ENCODE peak calls at places on chromosomes 5 and 9, in nine cellular contexts. P, U, E, S, R, L, Q, H and X are unnamed samples.

GRCh38 chr5:135011355-135012032 is 22.5 kb downstream of the PITX1 start:
- DNase-seq in P (no peak), U (no peak), E (no peak), S (no peak), R (no peak), L (no peak), Q (peak), H (no peak), X (no peak)

GRCh38 chr9:17018001-17018491 is 116.8 kb upstream of the CNTLN start:
- DNase-seq in P (peak), U (no peak), E (peak), S (no peak), R (peak), L (no peak), Q (no peak), H (no peak), X (no peak)

GRCh38 chr9:88831783-88832407 is 159.4 kb upstream of the S1PR3 start:
- DNase-seq in P (no peak), U (no peak), E (no peak), S (no peak), R (no peak), L (no peak), Q (no peak), H (no peak), X (no peak)

GRCh38 chr5:155129513-155129880 is 115.9 kb downstream of the KIF4B start:
- DNase-seq in P (no peak), U (no peak), E (no peak), S (peak), R (no peak), L (peak), Q (no peak), H (no peak), X (no peak)

GRCh38 chr9:68546596-68547390 is 6.1 kb upstream of the TMEM252 start:
- DNase-seq in P (no peak), U (no peak), E (no peak), S (no peak), R (no peak), L (no peak), Q (no peak), H (no peak), X (no peak)

GRCh38 chr9:137027369-137028012 is 546 bp downstream of the ABCA2 start:
- DNase-seq in P (no peak), U (no peak), E (no peak), S (no peak), R (peak), L (no peak), Q (no peak), H (peak), X (no peak)

GRCh38 chr5:1110930-1111726 is 735 bp downstream of the SLC12A7 start:
- DNase-seq in P (peak), U (peak), E (no peak), S (peak), R (no peak), L (no peak), Q (no peak), H (peak), X (no peak)

GRCh38 chr5:38831909-38832308 is 13.9 kb upstream of the OSMR start:
- DNase-seq in P (no peak), U (no peak), E (no peak), S (peak), R (peak), L (peak), Q (no peak), H (no peak), X (no peak)

GRCh38 chr5:151825445-151825844 is 53.7 kb downstream of the G3BP1 start:
- DNase-seq in P (peak), U (peak), E (peak), S (peak), R (peak), L (peak), Q (no peak), H (peak), X (no peak)

GRCh38 chr5:21654-22233 is 70.2 kb upstream of the PLEKHG4B start:
- DNase-seq in P (no peak), U (no peak), E (no peak), S (peak), R (peak), L (no peak), Q (no peak), H (no peak), X (no peak)

GRCh38 chr5:143404416-143405062 is 1.1 kb upstream of the NR3C1 start:
- DNase-seq in P (peak), U (no peak), E (peak), S (peak), R (peak), L (peak), Q (peak), H (peak), X (peak)

GRCh38 chr5:180689071-180689694 is 39.8 kb upstream of the FLT4 start:
- DNase-seq in P (no peak), U (no peak), E (no peak), S (no peak), R (no peak), L (no peak), Q (no peak), H (no peak), X (peak)

GRCh38 chr9:34158362-34158869 is 20.4 kb upstream of the UBAP1 start:
- DNase-seq in P (no peak), U (no peak), E (no peak), S (peak), R (peak), L (peak), Q (no peak), H (peak), X (no peak)

GRCh38 chr9:110351009-110351467 is 13.4 kb upstream of the TXNDC8 start:
- DNase-seq in P (no peak), U (no peak), E (peak), S (peak), R (peak), L (peak), Q (no peak), H (no peak), X (no peak)

GRCh38 chr9:21549251-21549765 is 67.2 kb upstream of the IFNE start:
- DNase-seq in P (no peak), U (no peak), E (peak), S (peak), R (peak), L (peak), Q (no peak), H (no peak), X (no peak)

GRCh38 chr5:55558484-55558883 is 23.7 kb upstream of the PLPP1 start:
- DNase-seq in P (no peak), U (no peak), E (no peak), S (no peak), R (no peak), L (no peak), Q (no peak), H (no peak), X (no peak)

GRCh38 chr5:41863871-41864486 is 6.2 kb downstream of the OXCT1 start:
- DNase-seq in P (no peak), U (no peak), E (no peak), S (no peak), R (peak), L (peak), Q (no peak), H (no peak), X (no peak)

GRCh38 chr5:111252799-111253564 is 28.8 kb downstream of the CAMK4 start:
- DNase-seq in P (no peak), U (no peak), E (no peak), S (no peak), R (no peak), L (no peak), Q (no peak), H (no peak), X (no peak)

GRCh38 chr5:134136771-134137170 is 22.3 kb downstream of the TCF7 start:
- DNase-seq in P (peak), U (no peak), E (no peak), S (no peak), R (no peak), L (no peak), Q (peak), H (peak), X (peak)

GRCh38 chr5:127988149-127988755 is 95.3 kb upstream of the SLC12A2 start:
- DNase-seq in P (no peak), U (no peak), E (peak), S (peak), R (peak), L (peak), Q (no peak), H (no peak), X (no peak)

GRCh38 chr9:105065119-105066088 is 137.4 kb upstream of the ABCA1 start:
- DNase-seq in P (no peak), U (no peak), E (no peak), S (peak), R (no peak), L (no peak), Q (no peak), H (no peak), X (no peak)

GRCh38 chr5:117645400-117645799 is 1070.8 kb upstream of the SEMA6A start:
- DNase-seq in P (no peak), U (no peak), E (no peak), S (no peak), R (no peak), L (no peak), Q (no peak), H (no peak), X (no peak)

GRCh38 chr5:171494452-171495121 is 75.1 kb downstream of the FGF18 start:
- DNase-seq in P (peak), U (no peak), E (peak), S (peak), R (peak), L (peak), Q (no peak), H (peak), X (no peak)

GRCh38 chr9:83992407-83992806 is 11.8 kb downstream of the RMI1 start:
- DNase-seq in P (no peak), U (no peak), E (no peak), S (peak), R (peak), L (peak), Q (no peak), H (no peak), X (no peak)

GRCh38 chr9:130159057-130159456 is 13.1 kb upstream of the NCS1 start:
- DNase-seq in P (no peak), U (no peak), E (no peak), S (no peak), R (no peak), L (no peak), Q (no peak), H (no peak), X (no peak)

GRCh38 chr9:131676431-131676972 is 63.4 kb downstream of the RAPGEF1 start:
- DNase-seq in P (no peak), U (no peak), E (no peak), S (no peak), R (no peak), L (no peak), Q (no peak), H (no peak), X (peak)

GRCh38 chr9:7234144-7234543 is 476.4 kb downstream of the KDM4C start:
- DNase-seq in P (no peak), U (no peak), E (no peak), S (peak), R (peak), L (peak), Q (no peak), H (peak), X (no peak)

GRCh38 chr9:5876026-5876425 is 14.7 kb upstream of the MLANA start:
- DNase-seq in P (no peak), U (no peak), E (no peak), S (no peak), R (no peak), L (no peak), Q (no peak), H (no peak), X (no peak)

GRCh38 chr9:5873439-5873838 is 17.2 kb upstream of the MLANA start:
- DNase-seq in P (no peak), U (no peak), E (no peak), S (no peak), R (no peak), L (no peak), Q (no peak), H (no peak), X (no peak)

GRCh38 chr9:5874048-5874447 is 16.6 kb upstream of the MLANA start:
- DNase-seq in P (no peak), U (no peak), E (no peak), S (no peak), R (no peak), L (no peak), Q (no peak), H (no peak), X (no peak)

GRCh38 chr9:5879419-5880181 is 11.1 kb upstream of the MLANA start:
- DNase-seq in P (no peak), U (no peak), E (peak), S (peak), R (peak), L (peak), Q (no peak), H (peak), X (no peak)

GRCh38 chr9:5876711-5877110 is 14.0 kb upstream of the MLANA start:
- DNase-seq in P (no peak), U (no peak), E (no peak), S (no peak), R (no peak), L (peak), Q (no peak), H (no peak), X (no peak)
- TF ChIP-seq CTCF in P (no peak), U (no peak), E (no peak), S (no peak), R (no peak), L (no peak), Q (no peak), H (no peak), X (no peak)

GRCh38 chr5:179262126-179262920 is 82.9 kb downstream of the ADAMTS2 start:
- DNase-seq in P (no peak), U (no peak), E (no peak), S (no peak), R (no peak), L (no peak), Q (peak), H (peak), X (peak)

GRCh38 chr5:179260324-179261070 is 84.8 kb downstream of the ADAMTS2 start:
- DNase-seq in P (no peak), U (no peak), E (no peak), S (no peak), R (no peak), L (no peak), Q (peak), H (no peak), X (no peak)

GRCh38 chr5:179259731-179260323 is 85.4 kb downstream of the ADAMTS2 start:
- DNase-seq in P (no peak), U (no peak), E (no peak), S (no peak), R (no peak), L (no peak), Q (peak), H (peak), X (no peak)

GRCh38 chr5:179263391-179264052 is 81.7 kb downstream of the ADAMTS2 start:
- DNase-seq in P (peak), U (no peak), E (no peak), S (no peak), R (no peak), L (no peak), Q (peak), H (peak), X (no peak)

GRCh38 chr5:179261301-179262125 is 83.7 kb downstream of the ADAMTS2 start:
- DNase-seq in P (no peak), U (no peak), E (no peak), S (peak), R (peak), L (no peak), Q (peak), H (peak), X (no peak)
- TF ChIP-seq CTCF in P (no peak), U (peak), E (peak), S (no peak), R (peak), L (no peak), Q (no peak), H (no peak), X (no peak)

GRCh38 chr5:172731286-172732073 is 39.5 kb downstream of the DUSP1 start:
- DNase-seq in P (no peak), U (no peak), E (no peak), S (peak), R (no peak), L (peak), Q (peak), H (peak), X (no peak)
- TF ChIP-seq CTCF in P (no peak), U (no peak), E (no peak), S (no peak), R (no peak), L (peak), Q (no peak), H (no peak), X (no peak)

GRCh38 chr9:91978739-91979414 is 28.8 kb upstream of the ROR2 start:
- DNase-seq in P (no peak), U (no peak), E (peak), S (peak), R (peak), L (peak), Q (no peak), H (peak), X (no peak)
- TF ChIP-seq CTCF in P (peak), U (peak), E (peak), S (peak), R (peak), L (peak), Q (no peak), H (peak), X (no peak)

DNA sequence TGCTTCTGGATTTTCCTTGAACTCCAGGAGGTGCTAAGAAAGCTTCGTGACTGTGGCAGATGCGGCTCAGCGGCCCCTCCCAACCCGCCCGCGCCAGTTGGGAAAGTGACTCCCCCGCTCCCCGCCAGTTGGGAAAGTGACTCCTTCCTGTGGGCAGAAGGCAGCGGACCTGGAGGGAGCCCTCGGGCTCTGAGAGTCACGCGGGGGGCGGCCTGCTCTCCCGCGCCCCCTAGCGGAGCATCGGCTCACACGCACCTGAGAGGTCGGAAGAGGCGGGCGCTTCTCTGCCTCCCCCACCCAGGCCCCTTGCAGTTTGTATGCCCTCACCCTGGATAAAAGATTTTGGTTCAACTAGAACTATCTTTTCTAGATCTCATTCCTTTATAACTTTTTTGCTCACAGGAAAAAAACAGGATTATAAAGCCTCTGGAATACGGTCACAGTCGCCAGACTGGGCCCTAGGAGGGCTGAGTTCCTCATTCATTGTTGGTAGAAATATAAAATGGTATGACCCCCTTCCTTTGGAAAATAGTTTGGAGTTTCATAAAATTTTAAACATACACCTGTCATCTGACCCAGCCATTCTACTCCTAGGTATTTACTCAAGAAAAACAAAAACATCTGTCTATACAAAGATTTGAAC is 82.2 kb downstream of the HSD17B3 start:
- DNase-seq in P (peak), U (no peak), E (no peak), S (no peak), R (no peak), L (peak), Q (no peak), H (peak), X (no peak)
- TF ChIP-seq CTCF in P (peak), U (peak), E (peak), S (peak), R (peak), L (peak), Q (no peak), H (peak), X (peak)

GRCh38 chr9:108864446-108864845 is 2.4 kb downstream of the ACTL7A start:
- DNase-seq in P (no peak), U (no peak), E (no peak), S (no peak), R (no peak), L (no peak), Q (no peak), H (no peak), X (no peak)
- TF ChIP-seq CTCF in P (no peak), U (no peak), E (no peak), S (no peak), R (no peak), L (no peak), Q (no peak), H (no peak), X (no peak)